ENCODE peak calls at places on chromosomes 5 and 9, in ten cellular contexts. One of them, this sample, is unnamed.

GRCh38 chr9:36858805-36859375 is 175.2 kb downstream of the PAX5 start:
- DNase-seq in GM23338: no peak
- DNase-seq in COR-L47: no peak
- DNase-seq in HFF-Myc: no peak
- DNase-seq in T-helper 9 cell: no peak
- DNase-seq in neural crest cell: no peak
- DNase-seq in T-helper 2 cell: no peak
- DNase-seq in fibroblast of the aortic adventitia: no peak
- DNase-seq in globus pallidus: no peak
- DNase-seq in astrocyte: no peak
- DNase-seq in this sample: no peak

GRCh38 chr9:70061776-70062175 is 18.1 kb downstream of the MAMDC2 start:
- DNase-seq in GM23338: no peak
- DNase-seq in COR-L47: no peak
- DNase-seq in HFF-Myc: no peak
- DNase-seq in T-helper 9 cell: no peak
- DNase-seq in neural crest cell: no peak
- DNase-seq in T-helper 2 cell: no peak
- DNase-seq in fibroblast of the aortic adventitia: peak
- DNase-seq in globus pallidus: no peak
- DNase-seq in astrocyte: peak
- DNase-seq in this sample: no peak

GRCh38 chr9:116190997-116191396 is 37.4 kb downstream of the PAPPA start:
- DNase-seq in GM23338: no peak
- DNase-seq in COR-L47: no peak
- DNase-seq in HFF-Myc: no peak
- DNase-seq in T-helper 9 cell: no peak
- DNase-seq in neural crest cell: no peak
- DNase-seq in T-helper 2 cell: no peak
- DNase-seq in fibroblast of the aortic adventitia: peak
- DNase-seq in globus pallidus: no peak
- DNase-seq in astrocyte: peak
- DNase-seq in this sample: peak

GRCh38 chr5:172004824-172005237 is 1.6 kb downstream of the FBXW11 start:
- DNase-seq in GM23338: no peak
- DNase-seq in COR-L47: no peak
- DNase-seq in HFF-Myc: no peak
- DNase-seq in T-helper 9 cell: no peak
- DNase-seq in neural crest cell: no peak
- DNase-seq in T-helper 2 cell: no peak
- DNase-seq in fibroblast of the aortic adventitia: peak
- DNase-seq in globus pallidus: no peak
- DNase-seq in astrocyte: peak
- DNase-seq in this sample: no peak

GRCh38 chr9:128254362-128254761 is 21.4 kb downstream of the GOLGA2 start:
- DNase-seq in GM23338: peak
- DNase-seq in COR-L47: no peak
- DNase-seq in HFF-Myc: no peak
- DNase-seq in T-helper 9 cell: no peak
- DNase-seq in neural crest cell: no peak
- DNase-seq in T-helper 2 cell: no peak
- DNase-seq in fibroblast of the aortic adventitia: no peak
- DNase-seq in globus pallidus: no peak
- DNase-seq in astrocyte: no peak
- DNase-seq in this sample: no peak

GRCh38 chr9:135085830-135086546 is 1.5 kb upstream of the OLFM1 start:
- DNase-seq in GM23338: peak
- DNase-seq in COR-L47: peak
- DNase-seq in HFF-Myc: no peak
- DNase-seq in T-helper 9 cell: no peak
- DNase-seq in neural crest cell: peak
- DNase-seq in T-helper 2 cell: no peak
- DNase-seq in fibroblast of the aortic adventitia: peak
- DNase-seq in globus pallidus: peak
- DNase-seq in astrocyte: peak
- DNase-seq in this sample: peak

GRCh38 chr5:139543423-139543991 is 17.6 kb upstream of the UBE2D2 start:
- DNase-seq in GM23338: peak
- DNase-seq in COR-L47: no peak
- DNase-seq in HFF-Myc: no peak
- DNase-seq in T-helper 9 cell: peak
- DNase-seq in neural crest cell: peak
- DNase-seq in T-helper 2 cell: peak
- DNase-seq in fibroblast of the aortic adventitia: no peak
- DNase-seq in globus pallidus: peak
- DNase-seq in astrocyte: peak
- DNase-seq in this sample: peak

GRCh38 chr9:90964101-90965020 is 162.7 kb downstream of the SYK start:
- DNase-seq in GM23338: peak
- DNase-seq in COR-L47: no peak
- DNase-seq in HFF-Myc: no peak
- DNase-seq in T-helper 9 cell: no peak
- DNase-seq in neural crest cell: peak
- DNase-seq in T-helper 2 cell: no peak
- DNase-seq in fibroblast of the aortic adventitia: peak
- DNase-seq in globus pallidus: no peak
- DNase-seq in astrocyte: no peak
- DNase-seq in this sample: peak

GRCh38 chr9:129054163-129054851 is 17.9 kb downstream of the MIGA2 start:
- DNase-seq in GM23338: no peak
- DNase-seq in COR-L47: no peak
- DNase-seq in HFF-Myc: no peak
- DNase-seq in T-helper 9 cell: no peak
- DNase-seq in neural crest cell: no peak
- DNase-seq in T-helper 2 cell: no peak
- DNase-seq in fibroblast of the aortic adventitia: no peak
- DNase-seq in globus pallidus: no peak
- DNase-seq in astrocyte: no peak
- DNase-seq in this sample: no peak

GRCh38 chr9:5301544-5301943 is 3.0 kb downstream of the RLN2 start:
- DNase-seq in GM23338: no peak
- DNase-seq in COR-L47: no peak
- DNase-seq in HFF-Myc: no peak
- DNase-seq in T-helper 9 cell: no peak
- DNase-seq in neural crest cell: no peak
- DNase-seq in T-helper 2 cell: no peak
- DNase-seq in fibroblast of the aortic adventitia: no peak
- DNase-seq in globus pallidus: no peak
- DNase-seq in astrocyte: no peak
- DNase-seq in this sample: no peak

GRCh38 chr5:56607551-56607950 is 207.8 kb upstream of the MAP3K1 start:
- DNase-seq in GM23338: no peak
- DNase-seq in COR-L47: no peak
- DNase-seq in HFF-Myc: no peak
- DNase-seq in T-helper 9 cell: no peak
- DNase-seq in neural crest cell: no peak
- DNase-seq in T-helper 2 cell: no peak
- DNase-seq in fibroblast of the aortic adventitia: no peak
- DNase-seq in globus pallidus: no peak
- DNase-seq in astrocyte: peak
- DNase-seq in this sample: peak

GRCh38 chr5:6567835-6568234 is 65.0 kb downstream of the NSUN2 start:
- DNase-seq in GM23338: no peak
- DNase-seq in COR-L47: no peak
- DNase-seq in HFF-Myc: no peak
- DNase-seq in T-helper 9 cell: no peak
- DNase-seq in neural crest cell: no peak
- DNase-seq in T-helper 2 cell: no peak
- DNase-seq in fibroblast of the aortic adventitia: no peak
- DNase-seq in globus pallidus: no peak
- DNase-seq in astrocyte: no peak
- DNase-seq in this sample: no peak

GRCh38 chr5:181187500-181188213 is 17.3 kb downstream of the TRIM7 start:
- DNase-seq in GM23338: peak
- DNase-seq in COR-L47: no peak
- DNase-seq in HFF-Myc: no peak
- DNase-seq in T-helper 9 cell: peak
- DNase-seq in neural crest cell: peak
- DNase-seq in T-helper 2 cell: no peak
- DNase-seq in fibroblast of the aortic adventitia: peak
- DNase-seq in globus pallidus: peak
- DNase-seq in astrocyte: peak
- DNase-seq in this sample: peak